ENCODE peak calls at places on chromosomes 16 and 17, in six cellular contexts. O, D, C, F, X and J are unnamed samples.

GRCh38 chr16:51343411-51343810 is 192.3 kb upstream of the SALL1 start:
- DNase-seq in O (no peak), D (no peak), C (no peak), F (no peak), X (no peak), J (no peak)

GRCh38 chr17:46853896-46854444 is 2.6 kb downstream of the WNT9B start:
- DNase-seq in O (no peak), D (no peak), C (peak; percentile 30), F (peak; percentile 64), X (no peak), J (peak; percentile 74)

GRCh38 chr16:11312718-11313492 is 31.8 kb upstream of the PRM1 start:
- DNase-seq in O (no peak), D (no peak), C (no peak), F (peak; percentile 46), X (no peak), J (peak; percentile 35)

GRCh38 chr16:81106826-81107503 is 10.8 kb upstream of the GCSH start:
- DNase-seq in O (no peak), D (no peak), C (no peak), F (no peak), X (no peak), J (no peak)

GRCh38 chr16:30927789-30928378 is 4.5 kb downstream of the FBXL19 start:
- DNase-seq in O (no peak), D (peak; percentile 85), C (no peak), F (peak; percentile 64), X (no peak), J (no peak)

GRCh38 chr17:34852614-34853013 is 108.6 kb downstream of the CCT6B start:
- DNase-seq in O (no peak), D (no peak), C (no peak), F (peak; percentile 10), X (no peak), J (no peak)

GRCh38 chr17:45227101-45227591 is 5.5 kb downstream of the FMNL1 start:
- DNase-seq in O (no peak), D (no peak), C (no peak), F (peak; percentile 52), X (peak; percentile 66), J (no peak)

GRCh38 chr17:17824780-17825614 is 11.8 kb downstream of the SREBF1 start:
- DNase-seq in O (no peak), D (no peak), C (no peak), F (no peak), X (no peak), J (peak; percentile 61)

GRCh38 chr17:11031787-11032186 is 193.9 kb upstream of the PIRT start:
- DNase-seq in O (no peak), D (no peak), C (no peak), F (no peak), X (no peak), J (no peak)

GRCh38 chr17:3043737-3044365 is 19.6 kb downstream of the OR1D5 start:
- DNase-seq in O (no peak), D (peak; percentile 4), C (no peak), F (peak; percentile 19), X (no peak), J (no peak)

GRCh38 chr16:75301804-75302203 is 50.4 kb upstream of the BCAR1 start:
- DNase-seq in O (no peak), D (no peak), C (peak; percentile 20), F (no peak), X (no peak), J (peak; percentile 54)

GRCh38 chr17:49515196-49515770 is 20.2 kb downstream of the NGFR start:
- DNase-seq in O (no peak), D (peak; percentile 83), C (peak; percentile 87), F (peak; percentile 83), X (peak; percentile 88), J (peak; percentile 97)

GRCh38 chr17:2181206-2181983 is 122.2 kb downstream of the SMG6 start:
- DNase-seq in O (no peak), D (no peak), C (peak; percentile 92), F (peak; percentile 65), X (no peak), J (peak; percentile 83)

GRCh38 chr17:53627511-53627910 is 195.2 kb upstream of the KIF2B start:
- DNase-seq in O (no peak), D (no peak), C (no peak), F (peak; percentile 85), X (no peak), J (peak; percentile 52)

GRCh38 chr17:49910094-49910857 is 58.7 kb upstream of the DLX4 start:
- DNase-seq in O (no peak), D (no peak), C (peak; percentile 3), F (peak; percentile 68), X (no peak), J (no peak)

GRCh38 chr17:75602644-75603043 is 15.0 kb downstream of the MYO15B start:
- DNase-seq in O (no peak), D (no peak), C (no peak), F (no peak), X (no peak), J (no peak)

GRCh38 chr16:30535777-30536190 is 1.1 kb upstream of the ZNF747 start:
- DNase-seq in O (peak; percentile 43), D (peak; percentile 78), C (peak; percentile 64), F (peak; percentile 72), X (peak; percentile 83), J (peak; percentile 84)

GRCh38 chr17:72863511-72864175 is 228.8 kb downstream of the SLC39A11 start:
- DNase-seq in O (no peak), D (peak; percentile 91), C (no peak), F (no peak), X (peak; percentile 30), J (no peak)

GRCh38 chr17:18186271-18186982 is 2.8 kb downstream of the ALKBH5 start:
- DNase-seq in O (no peak), D (no peak), C (peak; percentile 19), F (peak; percentile 19), X (no peak), J (peak; percentile 57)

GRCh38 chr16:62711797-62712196 is 675.6 kb upstream of the CDH8 start:
- DNase-seq in O (no peak), D (no peak), C (no peak), F (no peak), X (no peak), J (no peak)

GRCh38 chr17:71436479-71436878 is 684.3 kb upstream of the SOX9 start:
- DNase-seq in O (no peak), D (no peak), C (no peak), F (no peak), X (no peak), J (no peak)

GRCh38 chr16:15653227-15653626 is 3.2 kb downstream of the NDE1 start:
- DNase-seq in O (no peak), D (no peak), C (peak; percentile 69), F (peak; percentile 54), X (no peak), J (peak; percentile 79)

GRCh38 chr17:82972836-82973372 is 106.5 kb upstream of the METRNL start:
- DNase-seq in O (no peak), D (no peak), C (no peak), F (no peak), X (no peak), J (no peak)

GRCh38 chr16:56679078-56679730 is 3.1 kb upstream of the MT1X start:
- DNase-seq in O (no peak), D (no peak), C (no peak), F (no peak), X (no peak), J (no peak)